ENCODE peak calls at places on chromosomes 11 and 22, in six cellular contexts. O, Q, T, Y, I and K are unnamed samples.

GRCh38 chr11:71232364-71232763 is 20.0 kb downstream of the SHANK2 start:
- DNase-seq in O (no peak), Q (no peak), T (no peak), Y (no peak), I (no peak), K (no peak)

GRCh38 chr11:30228323-30228884 is 2.4 kb upstream of the FSHB start:
- DNase-seq in O (no peak), Q (no peak), T (no peak), Y (no peak), I (no peak), K (no peak)

GRCh38 chr11:44623321-44623715 is 57.9 kb downstream of the CD82 start:
- DNase-seq in O (no peak), Q (peak), T (peak), Y (no peak), I (no peak), K (no peak)

GRCh38 chr22:25475554-25476022 is 88.9 kb upstream of the GRK3 start:
- DNase-seq in O (peak), Q (no peak), T (no peak), Y (no peak), I (peak), K (peak)

GRCh38 chr22:33391298-33391697 is 333.1 kb upstream of the SYN3 start:
- DNase-seq in O (no peak), Q (no peak), T (no peak), Y (no peak), I (no peak), K (no peak)

GRCh38 chr22:42320463-42321416 is 50.3 kb upstream of the TCF20 start:
- DNase-seq in O (no peak), Q (no peak), T (peak), Y (no peak), I (no peak), K (no peak)

GRCh38 chr11:16336721-16337120 is 19.6 kb downstream of the SOX6 start:
- DNase-seq in O (no peak), Q (no peak), T (no peak), Y (no peak), I (no peak), K (no peak)

GRCh38 chr11:38543311-38543710 is 1945.3 kb upstream of the RAG2 start:
- DNase-seq in O (peak), Q (no peak), T (no peak), Y (no peak), I (no peak), K (no peak)

GRCh38 chr11:61569701-61570100 is 11.2 kb downstream of the SYT7 start:
- DNase-seq in O (no peak), Q (no peak), T (no peak), Y (no peak), I (no peak), K (no peak)